ENCODE peak calls at places on chromosomes 12 and 14, in seven cellular contexts. W is cardiac muscle cell, M is GM10248, X is fibroblast of lung, G is nephron progenitor cell, H is PC-3, B is astrocyte. Y is an unnamed sample.
A peak's percentile ranks its signal among the peaks of the same experiment; 100 is the strongest.

GRCh38 chr12:47822863-47823262 is 3.2 kb upstream of the HDAC7 start:
- DNase-seq in B (no peak), X (no peak), G (no peak), H (peak; percentile 76), W (no peak), M (no peak), Y (no peak)

GRCh38 chr14:36256131-36256801 is 64.2 kb downstream of the MBIP start:
- DNase-seq in X (peak; percentile 38), W (no peak), G (no peak), H (no peak), B (no peak), M (no peak), Y (no peak)

GRCh38 chr12:56115329-56115728 is 1.1 kb upstream of the RPL41 start:
- DNase-seq in X (peak; percentile 20), H (peak; percentile 23), W (no peak), M (no peak), G (no peak), B (peak; percentile 23), Y (no peak)

GRCh38 chr12:116015525-116015924 is 262.0 kb downstream of the MED13L start:
- DNase-seq in H (peak; percentile 74), B (peak; percentile 46), M (peak; percentile 17), G (no peak), W (peak; percentile 64), X (peak; percentile 82), Y (peak; percentile 22)

GRCh38 chr12:120249875-120250795 is 15.4 kb downstream of the PXN start:
- DNase-seq in B (no peak), G (no peak), X (no peak), M (peak; percentile 54), W (no peak), H (no peak), Y (peak; percentile 50)

GRCh38 chr14:62776300-62776699 is 269.0 kb downstream of the KCNH5 start:
- DNase-seq in X (peak; percentile 93), G (no peak), M (no peak), W (no peak), B (peak; percentile 5), H (no peak), Y (no peak)

GRCh38 chr14:24481622-24482324 is 26.3 kb downstream of the CMA1 start:
- DNase-seq in X (no peak), B (no peak), G (peak; percentile 74), M (peak; percentile 84), W (peak; percentile 52), H (peak; percentile 46), Y (peak; percentile 81)

GRCh38 chr12:124433147-124433874 is 134.1 kb downstream of the NCOR2 start:
- DNase-seq in G (no peak), X (peak; percentile 26), H (no peak), B (no peak), M (no peak), W (no peak), Y (no peak)

GRCh38 chr12:12786371-12786715 is 884 bp downstream of the APOLD1 start:
- DNase-seq in H (no peak), X (peak; percentile 68), B (no peak), W (no peak), G (no peak), M (no peak), Y (no peak)

GRCh38 chr12:56804169-56804568 is 41.0 kb downstream of the HSD17B6 start:
- DNase-seq in M (no peak), X (no peak), G (no peak), H (no peak), B (no peak), W (no peak), Y (no peak)

GRCh38 chr14:55807059-55807499 is 227.1 kb downstream of the KTN1 start:
- DNase-seq in B (peak; percentile 85), M (no peak), W (peak; percentile 77), X (peak; percentile 79), H (peak; percentile 87), G (no peak), Y (no peak)

GRCh38 chr12:123533672-123534643 is at the start of gene RILPL1:
- DNase-seq in X (peak; percentile 41), B (peak; percentile 27), H (peak; percentile 39), W (peak; percentile 89), G (peak; percentile 76), M (peak; percentile 82), Y (peak; percentile 91)

GRCh38 chr12:120376416-120376815 is 7.5 kb upstream of the MSI1 start:
- DNase-seq in X (no peak), W (no peak), H (peak; percentile 18), M (no peak), B (no peak), G (no peak), Y (no peak)

GRCh38 chr14:85112762-85113161 is 417.2 kb upstream of the FLRT2 start:
- DNase-seq in G (no peak), H (no peak), B (no peak), M (no peak), W (no peak), X (no peak), Y (no peak)

GRCh38 chr12:6214633-6215032 is 14.4 kb downstream of the CD9 start:
- DNase-seq in G (no peak), M (no peak), W (no peak), H (no peak), X (no peak), B (no peak), Y (no peak)

GRCh38 chr12:108568653-108569154 is 6.3 kb downstream of the ISCU start:
- DNase-seq in B (no peak), H (no peak), X (no peak), W (no peak), M (peak; percentile 78), G (no peak), Y (peak; percentile 78)

DNA sequence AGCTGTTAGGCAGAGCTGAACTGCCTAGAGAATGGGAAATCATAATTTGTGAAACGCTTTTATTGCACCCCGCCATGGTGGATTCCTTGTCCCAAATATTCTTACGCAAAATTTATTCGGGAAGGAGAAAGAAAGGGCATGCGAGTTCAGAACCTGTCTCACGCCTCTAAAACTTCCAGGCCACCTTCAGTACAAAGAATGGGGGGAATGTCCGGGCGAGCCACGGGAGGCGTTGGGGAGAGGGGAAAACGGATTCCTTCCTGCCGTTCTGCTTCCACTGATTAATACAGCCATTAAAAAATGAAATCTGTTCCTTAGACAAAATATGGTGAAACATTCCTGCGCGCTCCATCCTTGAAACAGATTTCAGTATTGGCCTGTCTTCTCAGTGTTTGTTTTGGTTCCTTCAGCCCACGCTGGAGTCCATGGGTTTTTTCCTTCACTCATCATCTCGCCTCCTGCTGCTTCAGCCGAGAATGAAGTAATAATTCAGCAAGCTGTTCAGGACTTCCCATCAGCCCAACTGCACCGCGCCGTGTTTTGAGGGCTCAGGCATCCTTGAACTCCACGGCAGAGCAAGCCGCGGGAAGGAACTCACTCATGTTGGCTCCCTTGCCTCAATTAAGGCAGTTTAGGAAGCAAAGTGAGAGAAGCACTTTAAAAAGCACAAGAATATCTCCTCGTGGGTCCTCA is 47.7 kb upstream of the CDKN3 start:
- DNase-seq in M (no peak), G (no peak), X (peak; percentile 24), B (peak; percentile 26), H (no peak), W (no peak), Y (no peak)
- TF ChIP-seq CTCF in M (no peak), G (no peak), X (no peak), B (no peak), H (no peak), W (no peak), Y (no peak)

DNA sequence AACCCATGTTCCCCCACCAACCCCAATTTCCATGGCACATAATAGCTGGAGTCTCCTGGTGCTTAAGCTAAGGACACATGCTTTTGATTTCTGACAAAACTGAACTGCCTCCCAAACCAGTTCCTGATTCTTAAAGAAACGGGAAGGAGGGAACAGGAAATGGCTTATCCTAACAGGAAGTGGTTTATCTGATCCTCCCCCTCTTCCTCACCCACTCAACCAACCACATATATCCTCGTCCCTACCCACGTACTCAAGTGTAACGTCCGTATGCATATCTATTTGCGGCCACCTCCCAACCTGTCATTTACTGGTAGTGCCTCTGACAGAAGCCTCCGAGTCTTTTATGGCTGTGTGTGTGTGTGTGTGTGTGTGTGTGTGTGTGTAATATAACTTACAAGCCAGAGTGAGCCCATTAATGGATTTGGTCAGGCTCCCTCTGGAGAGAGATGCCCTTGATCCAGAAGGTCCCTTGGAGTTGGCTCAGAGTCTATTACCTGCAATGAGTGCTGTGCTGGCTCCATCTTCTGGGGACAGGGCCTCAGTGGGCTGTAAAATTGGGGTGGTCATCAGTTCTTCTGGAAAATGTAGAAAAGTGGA is 7.7 kb downstream of the DAZAP2 start:
- DNase-seq in B (peak; percentile 53), W (no peak), M (no peak), G (no peak), X (peak; percentile 59), H (no peak), Y (no peak)
- TF ChIP-seq CTCF in B (no peak), W (peak; percentile 19), M (peak; percentile 25), G (no peak), X (no peak), H (no peak), Y (peak; percentile 15)

GRCh38 chr12:1279050-1279449 is 288.0 kb downstream of the ERC1 start:
- DNase-seq in W (peak; percentile 2), G (no peak), M (no peak), B (no peak), H (peak; percentile 6), X (peak; percentile 27), Y (no peak)

GRCh38 chr12:1281683-1282366 is 290.8 kb downstream of the ERC1 start:
- DNase-seq in X (peak; percentile 85), B (peak; percentile 76), G (no peak), H (peak; percentile 64), M (no peak), W (no peak), Y (no peak)

GRCh38 chr12:1273051-1273450 is 282.0 kb downstream of the ERC1 start:
- DNase-seq in M (no peak), H (no peak), G (no peak), W (no peak), X (no peak), B (no peak), Y (no peak)

GRCh38 chr12:1282670-1283361 is 291.8 kb downstream of the ERC1 start:
- DNase-seq in M (no peak), H (no peak), W (no peak), X (peak; percentile 81), G (no peak), B (no peak), Y (no peak)

GRCh38 chr12:1277905-1278304 is 286.9 kb downstream of the ERC1 start:
- DNase-seq in B (no peak), W (peak; percentile 75), M (peak; percentile 17), X (no peak), G (no peak), H (no peak), Y (no peak)
- TF ChIP-seq CTCF in B (no peak), W (no peak), M (no peak), X (no peak), G (no peak), H (no peak), Y (no peak)

DNA sequence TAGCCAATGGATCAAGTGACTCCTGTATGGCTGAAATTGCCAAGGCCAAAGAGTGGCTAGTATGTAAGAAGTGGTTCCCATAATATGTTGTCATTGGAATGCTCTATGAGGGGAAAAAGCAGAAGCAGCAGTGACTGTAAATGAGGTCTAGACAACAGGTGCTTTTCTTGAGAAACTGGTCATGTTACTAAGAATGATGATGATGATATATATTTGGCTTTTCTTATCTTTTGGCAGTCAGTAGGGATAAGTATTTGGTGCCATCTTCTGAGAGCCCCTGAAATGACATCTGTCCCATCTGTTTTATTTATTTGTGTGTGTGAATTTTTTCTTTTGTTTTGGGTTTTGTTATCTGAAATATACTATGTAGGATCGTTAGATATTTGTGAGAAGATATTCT is 141.7 kb downstream of the SYT1 start:
- DNase-seq in H (peak; percentile 52), B (peak; percentile 52), W (no peak), X (peak; percentile 26), G (no peak), M (no peak), Y (no peak)
- TF ChIP-seq CTCF in H (peak; percentile 69), B (no peak), W (peak; percentile 21), X (no peak), G (no peak), M (peak; percentile 22), Y (no peak)